ENCODE peak calls at places on chromosomes 4 and X, in six cellular contexts. One of them, this sample, is unnamed.

GRCh38 chrX:15930585-15930984 is 76.0 kb upstream of the AP1S2 start:
- DNase-seq in GM12891: no peak
- DNase-seq in K562: peak; percentile 17
- DNase-seq in H1: no peak
- DNase-seq in HepG2: no peak
- DNase-seq in GM12878: peak; percentile 13
- DNase-seq in this sample: no peak

GRCh38 chr4:154406022-154406835 is 85.4 kb downstream of the DCHS2 start:
- DNase-seq in GM12891: no peak
- DNase-seq in K562: peak; percentile 54
- DNase-seq in H1: no peak
- DNase-seq in HepG2: no peak
- DNase-seq in GM12878: no peak
- DNase-seq in this sample: no peak

GRCh38 chr4:146637853-146638800 is 566 bp upstream of the POU4F2 start:
- DNase-seq in GM12891: no peak
- DNase-seq in K562: no peak
- DNase-seq in H1: no peak
- DNase-seq in HepG2: no peak
- DNase-seq in GM12878: no peak
- DNase-seq in this sample: no peak

GRCh38 chrX:43882294-43882681 is at the start of gene MAOB:
- DNase-seq in GM12891: no peak
- DNase-seq in K562: peak; percentile 43
- DNase-seq in H1: no peak
- DNase-seq in HepG2: peak; percentile 63
- DNase-seq in GM12878: no peak
- DNase-seq in this sample: peak; percentile 12

GRCh38 chr4:3285558-3286334 is 7.1 kb upstream of the RGS12 start:
- DNase-seq in GM12891: peak; percentile 77
- DNase-seq in K562: no peak
- DNase-seq in H1: no peak
- DNase-seq in HepG2: peak; percentile 56
- DNase-seq in GM12878: no peak
- DNase-seq in this sample: no peak

GRCh38 chr4:8820178-8821102 is 51.2 kb downstream of the HMX1 start:
- DNase-seq in GM12891: no peak
- DNase-seq in K562: no peak
- DNase-seq in H1: no peak
- DNase-seq in HepG2: no peak
- DNase-seq in GM12878: no peak
- DNase-seq in this sample: peak; percentile 3

GRCh38 chr4:164807611-164808010 is 53.7 kb downstream of the SMIM31 start:
- DNase-seq in GM12891: no peak
- DNase-seq in K562: no peak
- DNase-seq in H1: peak; percentile 49
- DNase-seq in HepG2: peak; percentile 74
- DNase-seq in GM12878: no peak
- DNase-seq in this sample: no peak

GRCh38 chr4:132540268-132540667 is 608.8 kb upstream of the PCDH10 start:
- DNase-seq in GM12891: no peak
- DNase-seq in K562: no peak
- DNase-seq in H1: no peak
- DNase-seq in HepG2: no peak
- DNase-seq in GM12878: no peak
- DNase-seq in this sample: no peak

GRCh38 chrX:1205681-1206611 is 6.5 kb downstream of the CRLF2 start:
- DNase-seq in GM12891: no peak
- DNase-seq in K562: peak; percentile 1
- DNase-seq in H1: peak; percentile 65
- DNase-seq in HepG2: no peak
- DNase-seq in GM12878: no peak
- DNase-seq in this sample: no peak

GRCh38 chrX:69137371-69137881 is 27.8 kb downstream of the PJA1 start:
- DNase-seq in GM12891: no peak
- DNase-seq in K562: no peak
- DNase-seq in H1: no peak
- DNase-seq in HepG2: no peak
- DNase-seq in GM12878: no peak
- DNase-seq in this sample: no peak

GRCh38 chrX:125786306-125786705 is 379.8 kb downstream of the DCAF12L2 start:
- DNase-seq in GM12891: no peak
- DNase-seq in K562: no peak
- DNase-seq in H1: no peak
- DNase-seq in HepG2: no peak
- DNase-seq in GM12878: no peak
- DNase-seq in this sample: no peak

GRCh38 chr4:134773497-134774000 is 572.0 kb upstream of the PABPC4L start:
- DNase-seq in GM12891: no peak
- DNase-seq in K562: no peak
- DNase-seq in H1: no peak
- DNase-seq in HepG2: no peak
- DNase-seq in GM12878: no peak
- DNase-seq in this sample: no peak

GRCh38 chrX:41300758-41301437 is 33.1 kb upstream of the DDX3X start:
- DNase-seq in GM12891: no peak
- DNase-seq in K562: peak; percentile 37
- DNase-seq in H1: no peak
- DNase-seq in HepG2: no peak
- DNase-seq in GM12878: no peak
- DNase-seq in this sample: no peak

GRCh38 chr4:42282081-42282901 is 115.0 kb upstream of the SHISA3 start:
- DNase-seq in GM12891: peak; percentile 58
- DNase-seq in K562: peak; percentile 69
- DNase-seq in H1: no peak
- DNase-seq in HepG2: peak; percentile 65
- DNase-seq in GM12878: peak; percentile 33
- DNase-seq in this sample: peak; percentile 48

GRCh38 chr4:61194601-61195000 is 5.5 kb upstream of the ADGRL3 start:
- DNase-seq in GM12891: no peak
- DNase-seq in K562: no peak
- DNase-seq in H1: no peak
- DNase-seq in HepG2: no peak
- DNase-seq in GM12878: no peak
- DNase-seq in this sample: no peak

GRCh38 chrX:41661366-41662095 is 27.2 kb upstream of the GPR34 start:
- DNase-seq in GM12891: no peak
- DNase-seq in K562: no peak
- DNase-seq in H1: no peak
- DNase-seq in HepG2: no peak
- DNase-seq in GM12878: no peak
- DNase-seq in this sample: no peak

GRCh38 chr4:74374561-74375327 is 9.8 kb downstream of the EREG start:
- DNase-seq in GM12891: no peak
- DNase-seq in K562: no peak
- DNase-seq in H1: no peak
- DNase-seq in HepG2: no peak
- DNase-seq in GM12878: no peak
- DNase-seq in this sample: no peak

GRCh38 chr4:52574036-52574435 is 85.1 kb downstream of the USP46 start:
- DNase-seq in GM12891: no peak
- DNase-seq in K562: no peak
- DNase-seq in H1: no peak
- DNase-seq in HepG2: no peak
- DNase-seq in GM12878: no peak
- DNase-seq in this sample: no peak

GRCh38 chr4:37486134-37486533 is 200.0 kb downstream of the RELL1 start:
- DNase-seq in GM12891: no peak
- DNase-seq in K562: no peak
- DNase-seq in H1: no peak
- DNase-seq in HepG2: no peak
- DNase-seq in GM12878: no peak
- DNase-seq in this sample: no peak

GRCh38 chr4:53541577-53542206 is 49.6 kb downstream of the LNX1 start:
- DNase-seq in GM12891: no peak
- DNase-seq in K562: no peak
- DNase-seq in H1: no peak
- DNase-seq in HepG2: no peak
- DNase-seq in GM12878: no peak
- DNase-seq in this sample: no peak

GRCh38 chrX:76477352-76477751 is 49.8 kb downstream of the MAGEE1 start:
- DNase-seq in GM12891: no peak
- DNase-seq in K562: no peak
- DNase-seq in H1: no peak
- DNase-seq in HepG2: no peak
- DNase-seq in GM12878: no peak
- DNase-seq in this sample: no peak

GRCh38 chrX:137194164-137194563 is 160.4 kb upstream of the GPR101 start:
- DNase-seq in GM12891: no peak
- DNase-seq in K562: peak; percentile 47
- DNase-seq in H1: peak; percentile 3
- DNase-seq in HepG2: peak; percentile 12
- DNase-seq in GM12878: peak; percentile 1
- DNase-seq in this sample: no peak

GRCh38 chrX:137431693-137432488 is 134.0 kb upstream of the ZIC3 start:
- DNase-seq in GM12891: no peak
- DNase-seq in K562: no peak
- DNase-seq in H1: no peak
- DNase-seq in HepG2: no peak
- DNase-seq in GM12878: no peak
- DNase-seq in this sample: no peak

GRCh38 chr4:10243856-10244255 is 127.3 kb upstream of the WDR1 start:
- DNase-seq in GM12891: no peak
- DNase-seq in K562: no peak
- DNase-seq in H1: no peak
- DNase-seq in HepG2: no peak
- DNase-seq in GM12878: no peak
- DNase-seq in this sample: no peak

GRCh38 chr4:150874386-150875226 is 140.5 kb downstream of the LRBA start:
- DNase-seq in GM12891: no peak
- DNase-seq in K562: no peak
- DNase-seq in H1: no peak
- DNase-seq in HepG2: no peak
- DNase-seq in GM12878: no peak
- DNase-seq in this sample: no peak

GRCh38 chrX:3175659-3176438 is 134.6 kb downstream of the ARSF start:
- DNase-seq in GM12891: no peak
- DNase-seq in K562: peak; percentile 1
- DNase-seq in H1: no peak
- DNase-seq in HepG2: no peak
- DNase-seq in GM12878: no peak
- DNase-seq in this sample: no peak

GRCh38 chr4:99983289-99983943 is 33.3 kb upstream of the H2AZ1 start:
- DNase-seq in GM12891: no peak
- DNase-seq in K562: no peak
- DNase-seq in H1: no peak
- DNase-seq in HepG2: no peak
- DNase-seq in GM12878: peak; percentile 13
- DNase-seq in this sample: no peak

GRCh38 chr4:7654550-7655266 is 220.0 kb upstream of the PSAPL1 start:
- DNase-seq in GM12891: no peak
- DNase-seq in K562: no peak
- DNase-seq in H1: no peak
- DNase-seq in HepG2: no peak
- DNase-seq in GM12878: no peak
- DNase-seq in this sample: no peak
- TF ChIP-seq TAF1 in GM12891: no peak
- TF ChIP-seq TAF1 in K562: no peak
- TF ChIP-seq TAF1 in H1: no peak
- TF ChIP-seq TAF1 in HepG2: no peak
- TF ChIP-seq TAF1 in GM12878: no peak
- TF ChIP-seq TAF1 in this sample: no peak

GRCh38 chr4:123651536-123652175 is 255.1 kb downstream of the SPRY1 start:
- DNase-seq in GM12891: no peak
- DNase-seq in K562: no peak
- DNase-seq in H1: no peak
- DNase-seq in HepG2: no peak
- DNase-seq in GM12878: no peak
- DNase-seq in this sample: no peak

GRCh38 chr4:123652501-123652900 is 255.9 kb downstream of the SPRY1 start:
- DNase-seq in GM12891: no peak
- DNase-seq in K562: no peak
- DNase-seq in H1: no peak
- DNase-seq in HepG2: no peak
- DNase-seq in GM12878: no peak
- DNase-seq in this sample: no peak

GRCh38 chr4:123649248-123649643 is 252.7 kb downstream of the SPRY1 start:
- DNase-seq in GM12891: no peak
- DNase-seq in K562: no peak
- DNase-seq in H1: no peak
- DNase-seq in HepG2: no peak
- DNase-seq in GM12878: peak; percentile 81
- DNase-seq in this sample: no peak

GRCh38 chr4:123651127-123651526 is 254.5 kb downstream of the SPRY1 start:
- DNase-seq in GM12891: no peak
- DNase-seq in K562: no peak
- DNase-seq in H1: no peak
- DNase-seq in HepG2: no peak
- DNase-seq in GM12878: no peak
- DNase-seq in this sample: no peak

GRCh38 chr4:123649644-123650356 is 253.2 kb downstream of the SPRY1 start:
- DNase-seq in GM12891: no peak
- DNase-seq in K562: no peak
- DNase-seq in H1: peak; percentile 5
- DNase-seq in HepG2: peak; percentile 92
- DNase-seq in GM12878: no peak
- DNase-seq in this sample: no peak
- TF ChIP-seq POLR2A in GM12891: no peak
- TF ChIP-seq POLR2A in K562: no peak
- TF ChIP-seq POLR2A in H1: no peak
- TF ChIP-seq POLR2A in HepG2: peak; percentile 92
- TF ChIP-seq POLR2A in GM12878: no peak
- TF ChIP-seq POLR2A in this sample: no peak

GRCh38 chr4:156476359-156476758 is 495.2 kb downstream of the PDGFC start:
- DNase-seq in GM12891: no peak
- DNase-seq in K562: no peak
- DNase-seq in H1: no peak
- DNase-seq in HepG2: peak; percentile 1
- DNase-seq in GM12878: no peak
- DNase-seq in this sample: no peak
- TF ChIP-seq POLR2AphosphoS5 in GM12891: no peak
- TF ChIP-seq POLR2AphosphoS5 in K562: no peak
- TF ChIP-seq POLR2AphosphoS5 in H1: no peak
- TF ChIP-seq POLR2AphosphoS5 in HepG2: no peak
- TF ChIP-seq POLR2AphosphoS5 in GM12878: no peak
- TF ChIP-seq POLR2AphosphoS5 in this sample: no peak

GRCh38 chr4:121597346-121597934 is 99.3 kb downstream of the ANXA5 start:
- DNase-seq in GM12891: no peak
- DNase-seq in K562: no peak
- DNase-seq in H1: no peak
- DNase-seq in HepG2: no peak
- DNase-seq in GM12878: no peak
- DNase-seq in this sample: no peak
- TF ChIP-seq TAF1 in GM12891: no peak
- TF ChIP-seq TAF1 in K562: no peak
- TF ChIP-seq TAF1 in H1: no peak
- TF ChIP-seq TAF1 in HepG2: no peak
- TF ChIP-seq TAF1 in GM12878: no peak
- TF ChIP-seq TAF1 in this sample: no peak

GRCh38 chr4:107826427-107826980 is 1.8 kb downstream of the SGMS2 start:
- DNase-seq in GM12891: no peak
- DNase-seq in K562: no peak
- DNase-seq in H1: no peak
- DNase-seq in HepG2: no peak
- DNase-seq in GM12878: no peak
- DNase-seq in this sample: no peak
- TF ChIP-seq POLR2A in GM12891: no peak
- TF ChIP-seq POLR2A in K562: no peak
- TF ChIP-seq POLR2A in H1: no peak
- TF ChIP-seq POLR2A in HepG2: no peak
- TF ChIP-seq POLR2A in GM12878: no peak
- TF ChIP-seq POLR2A in this sample: no peak

GRCh38 chr4:87851332-87851731 is 18.6 kb downstream of the MEPE start:
- DNase-seq in GM12891: no peak
- DNase-seq in K562: no peak
- DNase-seq in H1: no peak
- DNase-seq in HepG2: no peak
- DNase-seq in GM12878: no peak
- DNase-seq in this sample: no peak
- TF ChIP-seq POLR2AphosphoS5 in GM12891: no peak
- TF ChIP-seq POLR2AphosphoS5 in K562: no peak
- TF ChIP-seq POLR2AphosphoS5 in H1: no peak
- TF ChIP-seq POLR2AphosphoS5 in HepG2: no peak
- TF ChIP-seq POLR2AphosphoS5 in GM12878: no peak
- TF ChIP-seq POLR2AphosphoS5 in this sample: no peak